ENCODE peak calls at places on chromosomes 6 and 20, in nine cellular contexts. E is nucleus accumbens; U is T-helper 2 cell; L is small intestine; O is activated naive CD4-positive, alpha-beta T cell; C is hepatocyte; G is heart left ventricle; K is activated CD4-positive, alpha-beta T cell treated with anti-CD3 and anti-CD28 coated beads, Interleukin-2, amount 50 U/mL, for 1 hour; J is posterior cingulate gyrus. R is an unnamed sample.
A peak's percentile ranks its signal among the peaks of the same experiment; 100 is the strongest.

GRCh38 chr6:161443868-161444267 is 170.0 kb upstream of the AGPAT4 start:
- DNase-seq in E (no peak), U (no peak), L (no peak), O (no peak), C (no peak), G (peak; percentile 48), K (no peak), J (no peak), R (no peak)

GRCh38 chr6:112014483-112014882 is 39.4 kb upstream of the CCN6 start:
- DNase-seq in E (no peak), U (no peak), L (no peak), O (no peak), C (no peak), G (no peak), K (no peak), J (no peak), R (no peak)

GRCh38 chr20:31593221-31594001 is 11.7 kb upstream of the ID1 start:
- DNase-seq in E (no peak), U (no peak), L (peak; percentile 97), O (no peak), C (peak; percentile 89), G (no peak), K (no peak), J (no peak), R (no peak)

GRCh38 chr20:31835977-31836852 is 9.2 kb downstream of the FOXS1 start:
- DNase-seq in E (no peak), U (no peak), L (peak; percentile 67), O (no peak), C (peak; percentile 84), G (peak; percentile 87), K (no peak), J (peak; percentile 85), R (peak; percentile 73)

GRCh38 chr6:104281370-104281769 is 578.3 kb downstream of the HACE1 start:
- DNase-seq in E (no peak), U (no peak), L (no peak), O (no peak), C (no peak), G (no peak), K (no peak), J (no peak), R (no peak)

GRCh38 chr20:49276201-49276894 is 1.5 kb downstream of the ZNFX1 start:
- DNase-seq in E (no peak), U (no peak), L (peak; percentile 63), O (no peak), C (peak; percentile 25), G (peak; percentile 49), K (peak; percentile 36), J (no peak), R (no peak)

GRCh38 chr20:50449789-50450492 is 60.2 kb upstream of the PTPN1 start:
- DNase-seq in E (no peak), U (no peak), L (no peak), O (no peak), C (no peak), G (no peak), K (no peak), J (no peak), R (no peak)

GRCh38 chr6:4603291-4603690 is 172.9 kb upstream of the CDYL start:
- DNase-seq in E (no peak), U (no peak), L (no peak), O (no peak), C (peak; percentile 33), G (no peak), K (no peak), J (no peak), R (peak; percentile 34)

GRCh38 chr20:17688965-17689364 is 6.9 kb upstream of the RRBP1 start:
- DNase-seq in E (no peak), U (no peak), L (no peak), O (no peak), C (no peak), G (no peak), K (no peak), J (no peak), R (no peak)

GRCh38 chr6:107654736-107655135 is 164.8 kb downstream of the SOBP start:
- DNase-seq in E (no peak), U (no peak), L (no peak), O (no peak), C (no peak), G (no peak), K (no peak), J (no peak), R (no peak)

GRCh38 chr6:47092249-47092648 is 50.1 kb upstream of the ADGRF1 start:
- DNase-seq in E (no peak), U (no peak), L (no peak), O (no peak), C (no peak), G (no peak), K (no peak), J (no peak), R (no peak)

GRCh38 chr20:50085481-50086365 is 27.2 kb downstream of the UBE2V1 start:
- DNase-seq in E (peak; percentile 6), U (no peak), L (peak; percentile 70), O (no peak), C (peak; percentile 81), G (peak; percentile 38), K (peak; percentile 24), J (no peak), R (peak; percentile 49)

GRCh38 chr6:166595949-166596348 is 9.5 kb upstream of the RAMACL start:
- DNase-seq in E (no peak), U (no peak), L (no peak), O (no peak), C (no peak), G (no peak), K (no peak), J (no peak), R (no peak)

GRCh38 chr20:62368629-62369507 is 1.8 kb upstream of the LAMA5 start:
- DNase-seq in E (no peak), U (no peak), L (no peak), O (no peak), C (peak; percentile 85), G (peak; percentile 51), K (no peak), J (peak; percentile 86), R (peak; percentile 62)

GRCh38 chr6:37038297-37039198 is 33.1 kb downstream of the FGD2 start:
- DNase-seq in E (no peak), U (no peak), L (no peak), O (no peak), C (peak; percentile 49), G (peak; percentile 71), K (no peak), J (peak; percentile 46), R (peak; percentile 61)

GRCh38 chr6:166097914-166098522 is 69.6 kb downstream of the TBXT start:
- DNase-seq in E (peak; percentile 26), U (no peak), L (peak; percentile 55), O (peak; percentile 23), C (peak; percentile 87), G (peak; percentile 69), K (peak; percentile 52), J (peak; percentile 95), R (peak; percentile 81)

GRCh38 chr6:158758464-158758863 is 60.7 kb downstream of the EZR start:
- DNase-seq in E (no peak), U (no peak), L (no peak), O (no peak), C (peak; percentile 68), G (no peak), K (no peak), J (no peak), R (no peak)

GRCh38 chr6:35230950-35231349 is 17.2 kb downstream of the SCUBE3 start:
- DNase-seq in E (no peak), U (no peak), L (no peak), O (no peak), C (no peak), G (peak; percentile 78), K (no peak), J (no peak), R (no peak)

GRCh38 chr6:168640738-168641137 is 199.8 kb downstream of the SMOC2 start:
- DNase-seq in E (no peak), U (no peak), L (no peak), O (no peak), C (no peak), G (no peak), K (no peak), J (no peak), R (peak; percentile 56)

GRCh38 chr6:113433506-113433991 is 423.6 kb upstream of the MARCKS start:
- DNase-seq in E (no peak), U (no peak), L (peak; percentile 57), O (no peak), C (peak; percentile 67), G (no peak), K (no peak), J (no peak), R (peak; percentile 55)

GRCh38 chr6:63527658-63528514 is 44.4 kb upstream of the LOC128125822 start:
- DNase-seq in E (no peak), U (no peak), L (peak; percentile 71), O (no peak), C (peak; percentile 87), G (no peak), K (no peak), J (no peak), R (peak; percentile 63)

GRCh38 chr6:150800596-150801310 is 64.7 kb upstream of the MTHFD1L start:
- DNase-seq in E (no peak), U (no peak), L (no peak), O (no peak), C (no peak), G (no peak), K (no peak), J (no peak), R (no peak)

GRCh38 chr6:42243046-42243445 is 25.4 kb upstream of the MRPS10 start:
- DNase-seq in E (no peak), U (no peak), L (no peak), O (no peak), C (no peak), G (no peak), K (no peak), J (no peak), R (no peak)

GRCh38 chr6:114419175-114419574 is 76.4 kb upstream of the HS3ST5 start:
- DNase-seq in E (no peak), U (no peak), L (no peak), O (no peak), C (peak; percentile 34), G (no peak), K (no peak), J (no peak), R (no peak)

GRCh38 chr6:39366875-39367618 is 44.5 kb upstream of the KCNK16 start:
- DNase-seq in E (no peak), U (no peak), L (no peak), O (no peak), C (no peak), G (no peak), K (no peak), J (peak; percentile 78), R (no peak)

GRCh38 chr6:42338573-42339218 is 113.0 kb downstream of the TRERF1 start:
- DNase-seq in E (no peak), U (no peak), L (peak; percentile 18), O (no peak), C (peak; percentile 30), G (no peak), K (no peak), J (no peak), R (no peak)

GRCh38 chr6:113854531-113855499 is 2.3 kb upstream of the MARCKS start:
- DNase-seq in E (peak; percentile 32), U (no peak), L (peak; percentile 74), O (no peak), C (peak; percentile 92), G (peak; percentile 86), K (no peak), J (peak; percentile 87), R (peak; percentile 71)

GRCh38 chr20:1325173-1326030 is 3.5 kb downstream of the SDCBP2 start:
- DNase-seq in E (peak; percentile 93), U (peak; percentile 98), L (peak; percentile 92), O (peak; percentile 97), C (peak; percentile 99), G (peak; percentile 98), K (peak; percentile 99), J (peak; percentile 98), R (peak; percentile 98)

GRCh38 chr6:140546640-140547039 is 1172.2 kb upstream of the CITED2 start:
- DNase-seq in E (no peak), U (no peak), L (no peak), O (no peak), C (no peak), G (no peak), K (no peak), J (no peak), R (no peak)

GRCh38 chr20:62025394-62025793 is 40.3 kb downstream of the TAF4 start:
- DNase-seq in E (no peak), U (no peak), L (no peak), O (no peak), C (no peak), G (no peak), K (no peak), J (peak; percentile 61), R (no peak)

GRCh38 chr20:10946124-10946880 is 272.5 kb upstream of the JAG1 start:
- DNase-seq in E (no peak), U (no peak), L (no peak), O (no peak), C (no peak), G (no peak), K (no peak), J (no peak), R (no peak)